ENCODE peak calls at places on chromosomes 13 and 19, in ten cellular contexts. One of them, this sample, is unnamed.

GRCh38 chr13:47478985-47479384 is 522.1 kb downstream of the SUCLA2 start:
- DNase-seq in PC-9: no peak
- DNase-seq in neural progenitor cell: no peak
- DNase-seq in AG04449: no peak
- DNase-seq in left ventricle myocardium inferior: peak
- DNase-seq in body of pancreas: no peak
- DNase-seq in uterus: no peak
- DNase-seq in HAP-1: no peak
- DNase-seq in tibial nerve: no peak
- DNase-seq in foreskin fibroblast: no peak
- DNase-seq in this sample: no peak

GRCh38 chr13:113105032-113105993 is at the start of gene F7:
- DNase-seq in neural progenitor cell: no peak
- DNase-seq in uterus: no peak
- DNase-seq in HAP-1: no peak
- DNase-seq in foreskin fibroblast: no peak
- DNase-seq in PC-9: peak
- DNase-seq in AG04449: no peak
- DNase-seq in tibial nerve: no peak
- DNase-seq in body of pancreas: no peak
- DNase-seq in left ventricle myocardium inferior: no peak
- DNase-seq in this sample: no peak

GRCh38 chr13:102651892-102652291 is 43.0 kb downstream of the METTL21C start:
- DNase-seq in body of pancreas: no peak
- DNase-seq in tibial nerve: no peak
- DNase-seq in neural progenitor cell: no peak
- DNase-seq in foreskin fibroblast: peak
- DNase-seq in PC-9: no peak
- DNase-seq in AG04449: no peak
- DNase-seq in left ventricle myocardium inferior: no peak
- DNase-seq in HAP-1: no peak
- DNase-seq in uterus: peak
- DNase-seq in this sample: peak

GRCh38 chr13:45951724-45952123 is 100.2 kb upstream of the SIAH3 start:
- DNase-seq in AG04449: no peak
- DNase-seq in left ventricle myocardium inferior: no peak
- DNase-seq in PC-9: no peak
- DNase-seq in neural progenitor cell: no peak
- DNase-seq in foreskin fibroblast: no peak
- DNase-seq in tibial nerve: no peak
- DNase-seq in HAP-1: no peak
- DNase-seq in uterus: no peak
- DNase-seq in body of pancreas: no peak
- DNase-seq in this sample: peak

GRCh38 chr13:75617230-75617629 is 18.9 kb upstream of the LMO7 start:
- DNase-seq in foreskin fibroblast: no peak
- DNase-seq in PC-9: no peak
- DNase-seq in left ventricle myocardium inferior: no peak
- DNase-seq in HAP-1: no peak
- DNase-seq in uterus: no peak
- DNase-seq in AG04449: no peak
- DNase-seq in body of pancreas: no peak
- DNase-seq in neural progenitor cell: no peak
- DNase-seq in tibial nerve: no peak
- DNase-seq in this sample: no peak

GRCh38 chr19:50384685-50385535 is 763 bp downstream of the POLD1 start:
- DNase-seq in uterus: no peak
- DNase-seq in tibial nerve: no peak
- DNase-seq in left ventricle myocardium inferior: no peak
- DNase-seq in body of pancreas: no peak
- DNase-seq in AG04449: no peak
- DNase-seq in neural progenitor cell: peak
- DNase-seq in foreskin fibroblast: peak
- DNase-seq in PC-9: peak
- DNase-seq in HAP-1: no peak
- DNase-seq in this sample: peak

GRCh38 chr19:4172861-4173473 is 9.4 kb downstream of the SIRT6 start:
- DNase-seq in uterus: peak
- DNase-seq in neural progenitor cell: peak
- DNase-seq in HAP-1: peak
- DNase-seq in left ventricle myocardium inferior: peak
- DNase-seq in body of pancreas: peak
- DNase-seq in PC-9: no peak
- DNase-seq in AG04449: no peak
- DNase-seq in foreskin fibroblast: peak
- DNase-seq in tibial nerve: peak
- DNase-seq in this sample: no peak

GRCh38 chr19:10892256-10892655 is 20.9 kb downstream of the CARM1 start:
- DNase-seq in left ventricle myocardium inferior: no peak
- DNase-seq in PC-9: no peak
- DNase-seq in tibial nerve: no peak
- DNase-seq in AG04449: no peak
- DNase-seq in neural progenitor cell: no peak
- DNase-seq in HAP-1: no peak
- DNase-seq in uterus: no peak
- DNase-seq in body of pancreas: no peak
- DNase-seq in foreskin fibroblast: no peak
- DNase-seq in this sample: no peak

GRCh38 chr19:11361037-11361770 is 6.0 kb downstream of the PLPPR2 start:
- DNase-seq in body of pancreas: peak
- DNase-seq in tibial nerve: no peak
- DNase-seq in neural progenitor cell: peak
- DNase-seq in AG04449: no peak
- DNase-seq in PC-9: no peak
- DNase-seq in uterus: no peak
- DNase-seq in foreskin fibroblast: no peak
- DNase-seq in HAP-1: no peak
- DNase-seq in left ventricle myocardium inferior: no peak
- DNase-seq in this sample: no peak

GRCh38 chr13:27966641-27967202 is 2.4 kb downstream of the CDX2 start:
- DNase-seq in tibial nerve: no peak
- DNase-seq in AG04449: no peak
- DNase-seq in left ventricle myocardium inferior: no peak
- DNase-seq in foreskin fibroblast: no peak
- DNase-seq in neural progenitor cell: peak
- DNase-seq in body of pancreas: no peak
- DNase-seq in PC-9: no peak
- DNase-seq in uterus: no peak
- DNase-seq in HAP-1: no peak
- DNase-seq in this sample: no peak

GRCh38 chr13:25967144-25967543 is 84.7 kb downstream of the SHISA2 start:
- DNase-seq in left ventricle myocardium inferior: no peak
- DNase-seq in foreskin fibroblast: no peak
- DNase-seq in HAP-1: no peak
- DNase-seq in AG04449: no peak
- DNase-seq in tibial nerve: no peak
- DNase-seq in uterus: no peak
- DNase-seq in PC-9: no peak
- DNase-seq in body of pancreas: no peak
- DNase-seq in neural progenitor cell: no peak
- DNase-seq in this sample: no peak

GRCh38 chr13:25961294-25961693 is 90.5 kb downstream of the SHISA2 start:
- DNase-seq in tibial nerve: no peak
- DNase-seq in uterus: no peak
- DNase-seq in body of pancreas: no peak
- DNase-seq in left ventricle myocardium inferior: no peak
- DNase-seq in neural progenitor cell: no peak
- DNase-seq in PC-9: no peak
- DNase-seq in AG04449: no peak
- DNase-seq in HAP-1: no peak
- DNase-seq in foreskin fibroblast: no peak
- DNase-seq in this sample: no peak

GRCh38 chr13:25965596-25965995 is 86.2 kb downstream of the SHISA2 start:
- DNase-seq in left ventricle myocardium inferior: no peak
- DNase-seq in HAP-1: no peak
- DNase-seq in body of pancreas: no peak
- DNase-seq in foreskin fibroblast: no peak
- DNase-seq in tibial nerve: no peak
- DNase-seq in uterus: no peak
- DNase-seq in neural progenitor cell: no peak
- DNase-seq in AG04449: no peak
- DNase-seq in PC-9: no peak
- DNase-seq in this sample: no peak

GRCh38 chr13:25966086-25966485 is 85.7 kb downstream of the SHISA2 start:
- DNase-seq in body of pancreas: no peak
- DNase-seq in left ventricle myocardium inferior: no peak
- DNase-seq in tibial nerve: no peak
- DNase-seq in PC-9: no peak
- DNase-seq in uterus: no peak
- DNase-seq in foreskin fibroblast: no peak
- DNase-seq in HAP-1: no peak
- DNase-seq in neural progenitor cell: no peak
- DNase-seq in AG04449: no peak
- DNase-seq in this sample: no peak

GRCh38 chr13:25963681-25964080 is 88.1 kb downstream of the SHISA2 start:
- DNase-seq in PC-9: no peak
- DNase-seq in AG04449: no peak
- DNase-seq in uterus: no peak
- DNase-seq in HAP-1: peak
- DNase-seq in tibial nerve: no peak
- DNase-seq in left ventricle myocardium inferior: no peak
- DNase-seq in neural progenitor cell: no peak
- DNase-seq in body of pancreas: no peak
- DNase-seq in foreskin fibroblast: no peak
- DNase-seq in this sample: no peak
- H3K4me3 ChIP-seq in PC-9: no peak
- H3K4me3 ChIP-seq in AG04449: no peak
- H3K4me3 ChIP-seq in uterus: no peak
- H3K4me3 ChIP-seq in HAP-1: no peak
- H3K4me3 ChIP-seq in tibial nerve: no peak
- H3K4me3 ChIP-seq in left ventricle myocardium inferior: no peak
- H3K4me3 ChIP-seq in neural progenitor cell: no peak
- H3K4me3 ChIP-seq in body of pancreas: no peak
- H3K4me3 ChIP-seq in foreskin fibroblast: no peak
- H3K4me3 ChIP-seq in this sample: no peak

GRCh38 chr13:71871180-71871754 is 4.3 kb upstream of the DACH1 start:
- DNase-seq in foreskin fibroblast: no peak
- DNase-seq in neural progenitor cell: no peak
- DNase-seq in tibial nerve: no peak
- DNase-seq in left ventricle myocardium inferior: no peak
- DNase-seq in body of pancreas: no peak
- DNase-seq in PC-9: no peak
- DNase-seq in AG04449: no peak
- DNase-seq in HAP-1: peak
- DNase-seq in uterus: no peak
- DNase-seq in this sample: no peak

GRCh38 chr13:71869274-71869673 is 2.3 kb upstream of the DACH1 start:
- DNase-seq in neural progenitor cell: peak
- DNase-seq in PC-9: no peak
- DNase-seq in HAP-1: no peak
- DNase-seq in uterus: no peak
- DNase-seq in AG04449: no peak
- DNase-seq in tibial nerve: no peak
- DNase-seq in foreskin fibroblast: no peak
- DNase-seq in body of pancreas: no peak
- DNase-seq in left ventricle myocardium inferior: no peak
- DNase-seq in this sample: no peak

GRCh38 chr13:71871844-71872243 is 4.8 kb upstream of the DACH1 start:
- DNase-seq in body of pancreas: no peak
- DNase-seq in uterus: no peak
- DNase-seq in neural progenitor cell: no peak
- DNase-seq in AG04449: no peak
- DNase-seq in foreskin fibroblast: no peak
- DNase-seq in HAP-1: no peak
- DNase-seq in left ventricle myocardium inferior: no peak
- DNase-seq in tibial nerve: no peak
- DNase-seq in PC-9: no peak
- DNase-seq in this sample: no peak

GRCh38 chr13:71867101-71867814 is at the start of gene DACH1:
- DNase-seq in tibial nerve: peak
- DNase-seq in body of pancreas: peak
- DNase-seq in foreskin fibroblast: peak
- DNase-seq in neural progenitor cell: peak
- DNase-seq in AG04449: no peak
- DNase-seq in PC-9: no peak
- DNase-seq in left ventricle myocardium inferior: peak
- DNase-seq in HAP-1: peak
- DNase-seq in uterus: peak
- DNase-seq in this sample: peak

GRCh38 chr13:71870036-71870435 is 3.0 kb upstream of the DACH1 start:
- DNase-seq in AG04449: no peak
- DNase-seq in uterus: no peak
- DNase-seq in body of pancreas: no peak
- DNase-seq in HAP-1: no peak
- DNase-seq in neural progenitor cell: peak
- DNase-seq in foreskin fibroblast: no peak
- DNase-seq in tibial nerve: no peak
- DNase-seq in left ventricle myocardium inferior: no peak
- DNase-seq in PC-9: no peak
- DNase-seq in this sample: no peak
- H3K4me3 ChIP-seq in AG04449: no peak
- H3K4me3 ChIP-seq in uterus: no peak
- H3K4me3 ChIP-seq in body of pancreas: no peak
- H3K4me3 ChIP-seq in HAP-1: no peak
- H3K4me3 ChIP-seq in neural progenitor cell: peak
- H3K4me3 ChIP-seq in foreskin fibroblast: no peak
- H3K4me3 ChIP-seq in tibial nerve: no peak
- H3K4me3 ChIP-seq in left ventricle myocardium inferior: no peak
- H3K4me3 ChIP-seq in PC-9: no peak
- H3K4me3 ChIP-seq in this sample: no peak

GRCh38 chr19:1151917-1152601 is 22.0 kb downstream of the SBNO2 start:
- DNase-seq in AG04449: no peak
- DNase-seq in uterus: peak
- DNase-seq in left ventricle myocardium inferior: peak
- DNase-seq in neural progenitor cell: no peak
- DNase-seq in foreskin fibroblast: no peak
- DNase-seq in PC-9: no peak
- DNase-seq in body of pancreas: no peak
- DNase-seq in HAP-1: no peak
- DNase-seq in tibial nerve: no peak
- DNase-seq in this sample: no peak
- H3K4me3 ChIP-seq in AG04449: no peak
- H3K4me3 ChIP-seq in uterus: no peak
- H3K4me3 ChIP-seq in left ventricle myocardium inferior: peak
- H3K4me3 ChIP-seq in neural progenitor cell: no peak
- H3K4me3 ChIP-seq in foreskin fibroblast: no peak
- H3K4me3 ChIP-seq in PC-9: no peak
- H3K4me3 ChIP-seq in body of pancreas: no peak
- H3K4me3 ChIP-seq in HAP-1: no peak
- H3K4me3 ChIP-seq in tibial nerve: no peak
- H3K4me3 ChIP-seq in this sample: no peak

DNA sequence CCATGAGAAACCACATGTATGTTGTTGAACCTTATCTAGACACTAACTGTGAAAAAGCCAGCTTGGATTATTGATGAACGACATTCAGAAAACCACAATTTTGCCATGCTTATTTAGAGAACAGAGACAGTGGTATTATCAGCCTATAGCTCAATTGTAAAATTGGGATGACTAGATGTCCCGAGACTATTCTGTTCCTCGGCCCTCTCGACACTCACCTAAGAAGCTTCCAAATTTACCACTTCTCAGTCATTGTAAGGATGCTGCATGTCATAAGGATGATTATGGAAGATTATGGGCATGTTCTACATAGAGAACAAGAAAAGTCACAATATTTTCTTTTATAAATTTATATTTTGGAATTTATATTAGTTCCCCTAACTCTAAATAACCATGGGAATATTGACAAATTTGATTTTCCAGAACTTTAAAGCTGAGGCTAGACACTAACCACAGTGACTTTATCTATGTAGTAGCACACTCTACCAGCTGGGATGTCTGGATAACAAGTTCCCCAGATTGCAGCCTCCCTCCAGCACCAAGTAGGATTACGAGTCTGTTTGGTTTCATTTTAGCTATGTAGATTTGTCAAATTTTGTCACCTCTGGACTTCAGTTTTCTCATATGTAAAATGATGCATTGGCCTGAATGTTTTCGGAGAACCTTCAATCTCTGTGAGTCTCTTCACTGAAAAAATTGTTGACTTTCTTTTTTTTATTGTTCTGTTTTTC is 513.6 kb downstream of the IRS2 start:
- DNase-seq in AG04449: no peak
- DNase-seq in left ventricle myocardium inferior: no peak
- DNase-seq in tibial nerve: no peak
- DNase-seq in body of pancreas: no peak
- DNase-seq in HAP-1: no peak
- DNase-seq in uterus: no peak
- DNase-seq in PC-9: no peak
- DNase-seq in foreskin fibroblast: no peak
- DNase-seq in neural progenitor cell: no peak
- DNase-seq in this sample: no peak
- H3K4me3 ChIP-seq in AG04449: no peak
- H3K4me3 ChIP-seq in left ventricle myocardium inferior: no peak
- H3K4me3 ChIP-seq in tibial nerve: no peak
- H3K4me3 ChIP-seq in body of pancreas: no peak
- H3K4me3 ChIP-seq in HAP-1: no peak
- H3K4me3 ChIP-seq in uterus: no peak
- H3K4me3 ChIP-seq in PC-9: peak
- H3K4me3 ChIP-seq in foreskin fibroblast: no peak
- H3K4me3 ChIP-seq in neural progenitor cell: no peak
- H3K4me3 ChIP-seq in this sample: peak